ENCODE peak calls at places on chromosomes 11 and 22, in five cellular contexts. One of them, this sample, is unnamed. For H3K9me3 and H3K27me3, the result is how much of the 10 kb centered on the place peaks cover.

GRCh38 chr11:2833051-2833937 is 52.3 kb downstream of the CDKN1C start:
- DNase-seq in hepatocyte: no peak
- DNase-seq in adipocyte: no peak
- DNase-seq in NT2/D1: no peak
- DNase-seq in body of pancreas: no peak
- DNase-seq in this sample: no peak

GRCh38 chr22:28594784-28595324 is 84.8 kb downstream of the TTC28 start:
- DNase-seq in hepatocyte: peak
- DNase-seq in adipocyte: peak
- DNase-seq in NT2/D1: peak
- DNase-seq in body of pancreas: no peak
- DNase-seq in this sample: no peak

GRCh38 chr11:134524201-134524600 is 112.2 kb upstream of the B3GAT1 start:
- DNase-seq in hepatocyte: no peak
- DNase-seq in adipocyte: no peak
- DNase-seq in NT2/D1: no peak
- DNase-seq in body of pancreas: no peak
- DNase-seq in this sample: no peak

GRCh38 chr11:24880962-24881361 is 384.1 kb downstream of the LUZP2 start:
- DNase-seq in hepatocyte: no peak
- DNase-seq in adipocyte: no peak
- DNase-seq in NT2/D1: no peak
- DNase-seq in body of pancreas: no peak
- DNase-seq in this sample: no peak

GRCh38 chr22:27637604-27638003 is 164.0 kb downstream of the MN1 start:
- DNase-seq in hepatocyte: no peak
- DNase-seq in adipocyte: peak
- DNase-seq in NT2/D1: no peak
- DNase-seq in body of pancreas: no peak
- DNase-seq in this sample: peak

GRCh38 chr11:124108158-124108557 is 7.1 kb upstream of the VWA5A start:
- DNase-seq in hepatocyte: peak
- DNase-seq in adipocyte: peak
- DNase-seq in NT2/D1: peak
- DNase-seq in body of pancreas: no peak
- DNase-seq in this sample: no peak

GRCh38 chr11:1389103-1389931 is 417 bp upstream of the BRSK2 start:
- DNase-seq in hepatocyte: peak
- DNase-seq in adipocyte: peak
- DNase-seq in NT2/D1: peak
- DNase-seq in body of pancreas: peak
- DNase-seq in this sample: peak

GRCh38 chr22:21866821-21867527 is 471 bp downstream of the MAPK1 start:
- DNase-seq in hepatocyte: peak
- DNase-seq in adipocyte: peak
- DNase-seq in NT2/D1: no peak
- DNase-seq in body of pancreas: peak
- DNase-seq in this sample: peak

GRCh38 chr11:128516886-128517285 is 70.5 kb downstream of the ETS1 start:
- DNase-seq in hepatocyte: no peak
- DNase-seq in adipocyte: peak
- DNase-seq in NT2/D1: no peak
- DNase-seq in body of pancreas: no peak
- DNase-seq in this sample: no peak
- H3K4me3 ChIP-seq in hepatocyte: no peak
- H3K4me3 ChIP-seq in adipocyte: peak
- H3K4me3 ChIP-seq in NT2/D1: no peak
- H3K4me3 ChIP-seq in body of pancreas: no peak
- H3K4me3 ChIP-seq in this sample: no peak

GRCh38 chr11:58739725-58740430 is 8.1 kb upstream of the GLYAT start:
- DNase-seq in hepatocyte: no peak
- DNase-seq in adipocyte: peak
- DNase-seq in NT2/D1: no peak
- DNase-seq in body of pancreas: no peak
- DNase-seq in this sample: no peak
- H3K9me3 ChIP-seq in hepatocyte: under half
- H3K9me3 ChIP-seq in adipocyte: under half
- H3K9me3 ChIP-seq in NT2/D1: under half
- H3K9me3 ChIP-seq in body of pancreas: under half
- H3K9me3 ChIP-seq in this sample: under half

DNA sequence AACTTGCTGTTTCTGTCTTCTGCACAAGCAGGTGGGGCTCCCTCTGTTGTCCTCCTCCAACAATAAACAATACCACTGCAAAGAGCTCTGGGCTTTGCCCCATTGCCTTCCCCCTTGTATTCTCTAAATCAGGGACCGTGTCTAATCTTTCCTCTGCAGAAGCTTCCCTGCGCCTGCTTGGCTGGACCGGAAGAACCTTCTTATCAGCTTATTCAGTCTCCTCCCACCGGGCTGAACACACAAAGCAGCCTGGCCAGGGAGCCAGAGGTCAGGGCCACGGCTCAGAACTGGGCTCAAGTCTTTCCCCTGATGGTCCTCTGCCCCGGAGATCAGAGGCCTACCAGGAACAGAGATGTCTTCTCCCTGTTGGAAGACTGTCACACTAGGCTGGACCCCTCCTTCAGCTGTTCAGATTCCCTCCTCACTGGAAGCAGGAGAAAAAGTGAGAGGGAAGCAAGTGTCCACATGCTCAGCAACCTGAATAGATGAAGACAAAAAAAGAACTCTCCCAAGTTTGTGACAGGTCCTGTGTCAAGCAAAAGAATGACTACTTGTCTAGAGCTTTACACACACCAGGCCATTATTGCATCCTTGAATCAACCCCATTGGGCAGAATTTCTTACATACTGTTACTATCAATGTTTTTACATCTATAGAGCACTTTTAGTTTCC is 63.7 kb downstream of the RAB30 start:
- DNase-seq in hepatocyte: peak
- DNase-seq in adipocyte: no peak
- DNase-seq in NT2/D1: no peak
- DNase-seq in body of pancreas: peak
- DNase-seq in this sample: no peak
- H3K27me3 ChIP-seq in hepatocyte: under half
- H3K27me3 ChIP-seq in adipocyte: under half
- H3K27me3 ChIP-seq in NT2/D1: under half
- H3K27me3 ChIP-seq in body of pancreas: under half
- H3K27me3 ChIP-seq in this sample: under half

DNA sequence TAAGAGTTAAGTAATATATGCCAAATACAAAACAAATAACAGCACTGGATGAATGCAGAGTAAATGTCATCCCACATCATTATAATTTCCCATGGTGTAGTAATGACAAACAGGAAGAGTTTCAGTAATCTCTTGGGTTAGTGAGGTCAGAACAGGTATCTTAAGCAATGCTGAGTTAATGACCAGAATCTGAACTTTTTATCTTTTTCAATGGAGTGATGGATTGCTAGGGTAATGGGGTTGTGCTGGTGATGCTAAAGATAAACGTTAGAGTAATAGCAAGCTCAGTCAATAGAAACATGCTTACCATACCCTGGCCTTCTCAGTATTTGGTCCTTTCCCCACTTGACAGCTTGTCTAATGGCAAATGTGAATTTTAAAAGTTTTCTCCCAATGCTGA is 11.5 kb upstream of the BDNF start:
- DNase-seq in hepatocyte: no peak
- DNase-seq in adipocyte: no peak
- DNase-seq in NT2/D1: no peak
- DNase-seq in body of pancreas: no peak
- DNase-seq in this sample: no peak
- H3K4me3 ChIP-seq in hepatocyte: no peak
- H3K4me3 ChIP-seq in adipocyte: no peak
- H3K4me3 ChIP-seq in NT2/D1: no peak
- H3K4me3 ChIP-seq in body of pancreas: no peak
- H3K4me3 ChIP-seq in this sample: no peak